ENCODE peak calls at places on chromosomes 13 and 19, in nine cellular contexts. One of them, this sample, is unnamed.
A peak's percentile ranks its signal among the peaks of the same experiment; 100 is the strongest.

GRCh38 chr19:30791116-30791515 is 418.9 kb downstream of the ZNF536 start:
- DNase-seq in stimulated activated CD8-positive, alpha-beta memory T cell treated with anti-CD3 and anti-CD28 coated beads, Interleukin-4, amount 100 ng/mL, for 4 hours: no peak
- DNase-seq in mucosa of descending colon: no peak
- DNase-seq in nephron progenitor cell: no peak
- DNase-seq in pulmonary artery endothelial cell: no peak
- DNase-seq in cerebellum: no peak
- DNase-seq in body of pancreas: no peak
- DNase-seq in ascending aorta: no peak
- DNase-seq in activated CD4-positive, alpha-beta memory T cell treated with anti-CD3 and anti-CD28 coated beads for 36 hours: no peak
- DNase-seq in this sample: no peak

GRCh38 chr19:4310247-4311121 is 6.1 kb downstream of the FSD1 start:
- DNase-seq in stimulated activated CD8-positive, alpha-beta memory T cell treated with anti-CD3 and anti-CD28 coated beads, Interleukin-4, amount 100 ng/mL, for 4 hours: no peak
- DNase-seq in mucosa of descending colon: peak; percentile 50
- DNase-seq in nephron progenitor cell: no peak
- DNase-seq in pulmonary artery endothelial cell: no peak
- DNase-seq in cerebellum: no peak
- DNase-seq in body of pancreas: no peak
- DNase-seq in ascending aorta: no peak
- DNase-seq in activated CD4-positive, alpha-beta memory T cell treated with anti-CD3 and anti-CD28 coated beads for 36 hours: peak; percentile 21
- DNase-seq in this sample: peak; percentile 44

GRCh38 chr13:33446821-33447481 is 161.4 kb upstream of the STARD13 start:
- DNase-seq in stimulated activated CD8-positive, alpha-beta memory T cell treated with anti-CD3 and anti-CD28 coated beads, Interleukin-4, amount 100 ng/mL, for 4 hours: no peak
- DNase-seq in mucosa of descending colon: no peak
- DNase-seq in nephron progenitor cell: no peak
- DNase-seq in pulmonary artery endothelial cell: no peak
- DNase-seq in cerebellum: no peak
- DNase-seq in body of pancreas: peak; percentile 18
- DNase-seq in ascending aorta: no peak
- DNase-seq in activated CD4-positive, alpha-beta memory T cell treated with anti-CD3 and anti-CD28 coated beads for 36 hours: no peak
- DNase-seq in this sample: no peak

GRCh38 chr19:32550666-32551065 is 30.3 kb upstream of the PDCD5 start:
- DNase-seq in stimulated activated CD8-positive, alpha-beta memory T cell treated with anti-CD3 and anti-CD28 coated beads, Interleukin-4, amount 100 ng/mL, for 4 hours: no peak
- DNase-seq in mucosa of descending colon: no peak
- DNase-seq in nephron progenitor cell: no peak
- DNase-seq in pulmonary artery endothelial cell: no peak
- DNase-seq in cerebellum: no peak
- DNase-seq in body of pancreas: no peak
- DNase-seq in ascending aorta: no peak
- DNase-seq in activated CD4-positive, alpha-beta memory T cell treated with anti-CD3 and anti-CD28 coated beads for 36 hours: no peak
- DNase-seq in this sample: no peak

GRCh38 chr19:58037927-58038687 is 4.3 kb downstream of the ZSCAN1 start:
- DNase-seq in stimulated activated CD8-positive, alpha-beta memory T cell treated with anti-CD3 and anti-CD28 coated beads, Interleukin-4, amount 100 ng/mL, for 4 hours: no peak
- DNase-seq in mucosa of descending colon: no peak
- DNase-seq in nephron progenitor cell: no peak
- DNase-seq in pulmonary artery endothelial cell: no peak
- DNase-seq in cerebellum: peak; percentile 49
- DNase-seq in body of pancreas: peak; percentile 29
- DNase-seq in ascending aorta: no peak
- DNase-seq in activated CD4-positive, alpha-beta memory T cell treated with anti-CD3 and anti-CD28 coated beads for 36 hours: no peak
- DNase-seq in this sample: no peak

GRCh38 chr13:110495376-110495775 is 66.1 kb downstream of the RAB20 start:
- DNase-seq in stimulated activated CD8-positive, alpha-beta memory T cell treated with anti-CD3 and anti-CD28 coated beads, Interleukin-4, amount 100 ng/mL, for 4 hours: no peak
- DNase-seq in mucosa of descending colon: no peak
- DNase-seq in nephron progenitor cell: no peak
- DNase-seq in pulmonary artery endothelial cell: no peak
- DNase-seq in cerebellum: no peak
- DNase-seq in body of pancreas: no peak
- DNase-seq in ascending aorta: no peak
- DNase-seq in activated CD4-positive, alpha-beta memory T cell treated with anti-CD3 and anti-CD28 coated beads for 36 hours: no peak
- DNase-seq in this sample: no peak

GRCh38 chr13:49935171-49936084 is 712 bp downstream of the SPRYD7 start:
- DNase-seq in stimulated activated CD8-positive, alpha-beta memory T cell treated with anti-CD3 and anti-CD28 coated beads, Interleukin-4, amount 100 ng/mL, for 4 hours: peak; percentile 8
- DNase-seq in mucosa of descending colon: no peak
- DNase-seq in nephron progenitor cell: peak; percentile 51
- DNase-seq in pulmonary artery endothelial cell: peak; percentile 4
- DNase-seq in cerebellum: peak; percentile 38
- DNase-seq in body of pancreas: no peak
- DNase-seq in ascending aorta: peak; percentile 67
- DNase-seq in activated CD4-positive, alpha-beta memory T cell treated with anti-CD3 and anti-CD28 coated beads for 36 hours: peak; percentile 53
- DNase-seq in this sample: peak; percentile 54

GRCh38 chr13:44974056-44974798 is 15.0 kb downstream of the NUFIP1 start:
- DNase-seq in stimulated activated CD8-positive, alpha-beta memory T cell treated with anti-CD3 and anti-CD28 coated beads, Interleukin-4, amount 100 ng/mL, for 4 hours: no peak
- DNase-seq in mucosa of descending colon: no peak
- DNase-seq in nephron progenitor cell: no peak
- DNase-seq in pulmonary artery endothelial cell: peak; percentile 63
- DNase-seq in cerebellum: no peak
- DNase-seq in body of pancreas: peak; percentile 18
- DNase-seq in ascending aorta: no peak
- DNase-seq in activated CD4-positive, alpha-beta memory T cell treated with anti-CD3 and anti-CD28 coated beads for 36 hours: no peak
- DNase-seq in this sample: no peak

GRCh38 chr13:40446365-40446764 is 220.1 kb downstream of the FOXO1 start:
- DNase-seq in stimulated activated CD8-positive, alpha-beta memory T cell treated with anti-CD3 and anti-CD28 coated beads, Interleukin-4, amount 100 ng/mL, for 4 hours: no peak
- DNase-seq in mucosa of descending colon: no peak
- DNase-seq in nephron progenitor cell: no peak
- DNase-seq in pulmonary artery endothelial cell: no peak
- DNase-seq in cerebellum: no peak
- DNase-seq in body of pancreas: no peak
- DNase-seq in ascending aorta: no peak
- DNase-seq in activated CD4-positive, alpha-beta memory T cell treated with anti-CD3 and anti-CD28 coated beads for 36 hours: no peak
- DNase-seq in this sample: no peak

GRCh38 chr13:48567521-48568331 is 34.8 kb upstream of the RCBTB2 start:
- DNase-seq in stimulated activated CD8-positive, alpha-beta memory T cell treated with anti-CD3 and anti-CD28 coated beads, Interleukin-4, amount 100 ng/mL, for 4 hours: no peak
- DNase-seq in mucosa of descending colon: no peak
- DNase-seq in nephron progenitor cell: no peak
- DNase-seq in pulmonary artery endothelial cell: no peak
- DNase-seq in cerebellum: no peak
- DNase-seq in body of pancreas: no peak
- DNase-seq in ascending aorta: no peak
- DNase-seq in activated CD4-positive, alpha-beta memory T cell treated with anti-CD3 and anti-CD28 coated beads for 36 hours: no peak
- DNase-seq in this sample: no peak

GRCh38 chr13:44331912-44332840 is 41.4 kb upstream of the SERP2 start:
- DNase-seq in stimulated activated CD8-positive, alpha-beta memory T cell treated with anti-CD3 and anti-CD28 coated beads, Interleukin-4, amount 100 ng/mL, for 4 hours: no peak
- DNase-seq in mucosa of descending colon: no peak
- DNase-seq in nephron progenitor cell: no peak
- DNase-seq in pulmonary artery endothelial cell: no peak
- DNase-seq in cerebellum: peak; percentile 15
- DNase-seq in body of pancreas: peak; percentile 45
- DNase-seq in ascending aorta: peak; percentile 87
- DNase-seq in activated CD4-positive, alpha-beta memory T cell treated with anti-CD3 and anti-CD28 coated beads for 36 hours: no peak
- DNase-seq in this sample: no peak

GRCh38 chr19:58558066-58558622 is at the start of gene UBE2M:
- DNase-seq in stimulated activated CD8-positive, alpha-beta memory T cell treated with anti-CD3 and anti-CD28 coated beads, Interleukin-4, amount 100 ng/mL, for 4 hours: no peak
- DNase-seq in mucosa of descending colon: peak; percentile 77
- DNase-seq in nephron progenitor cell: peak; percentile 79
- DNase-seq in pulmonary artery endothelial cell: no peak
- DNase-seq in cerebellum: peak; percentile 12
- DNase-seq in body of pancreas: peak; percentile 68
- DNase-seq in ascending aorta: peak; percentile 85
- DNase-seq in activated CD4-positive, alpha-beta memory T cell treated with anti-CD3 and anti-CD28 coated beads for 36 hours: peak; percentile 77
- DNase-seq in this sample: peak; percentile 78

GRCh38 chr19:3653865-3654513 is 27.4 kb upstream of the CACTIN start:
- DNase-seq in stimulated activated CD8-positive, alpha-beta memory T cell treated with anti-CD3 and anti-CD28 coated beads, Interleukin-4, amount 100 ng/mL, for 4 hours: no peak
- DNase-seq in mucosa of descending colon: no peak
- DNase-seq in nephron progenitor cell: no peak
- DNase-seq in pulmonary artery endothelial cell: no peak
- DNase-seq in cerebellum: no peak
- DNase-seq in body of pancreas: no peak
- DNase-seq in ascending aorta: no peak
- DNase-seq in activated CD4-positive, alpha-beta memory T cell treated with anti-CD3 and anti-CD28 coated beads for 36 hours: peak; percentile 26
- DNase-seq in this sample: peak; percentile 55

This sample was measured in activated CD8-positive, alpha-beta T cell treated with anti-CD3 and anti-CD28 coated beads for 36 hours.